ENCODE peak calls at places on chromosomes 4 and X, in six cellular contexts. C is GM23248; F is GM12865; Q is bronchial epithelial cell; U is PC-3; W is CD4-positive, alpha-beta T cell. G is an unnamed sample.
A peak's percentile ranks its signal among the peaks of the same experiment; 100 is the strongest.

GRCh38 chr4:109548655-109549054 is 11.4 kb upstream of the MCUB start:
- DNase-seq in U (peak; percentile 76), F (peak; percentile 8), C (peak; percentile 84), W (no peak), Q (peak; percentile 96), G (no peak)

GRCh38 chr4:95732061-95732460 is 107.8 kb upstream of the PDHA2 start:
- DNase-seq in W (no peak), F (no peak), Q (peak; percentile 37), U (peak; percentile 68), C (no peak), G (no peak)

GRCh38 chr4:148441986-148442829 is at the start of gene NR3C2:
- DNase-seq in W (peak; percentile 92), Q (peak; percentile 92), C (peak; percentile 98), F (peak; percentile 98), U (peak; percentile 95), G (peak; percentile 99)

GRCh38 chr4:66178901-66179300 is 508.6 kb upstream of the EPHA5 start:
- DNase-seq in Q (peak; percentile 1), C (no peak), W (no peak), U (peak; percentile 80), F (no peak), G (no peak)

GRCh38 chr4:182764137-182764536 is 153.0 kb downstream of the DCTD start:
- DNase-seq in F (no peak), Q (peak; percentile 58), U (peak; percentile 49), C (peak; percentile 5), W (no peak), G (no peak)

GRCh38 chr4:63459329-63459728 is 949.9 kb downstream of the TECRL start:
- DNase-seq in Q (no peak), W (no peak), C (no peak), F (peak; percentile 1), U (no peak), G (no peak)

GRCh38 chr4:165325732-165326512 is 1.5 kb upstream of the MSMO1 start:
- DNase-seq in Q (peak; percentile 95), F (peak; percentile 29), W (no peak), C (peak; percentile 72), U (peak; percentile 71), G (no peak)

GRCh38 chrX:129682979-129683378 is 28.2 kb upstream of the APLN start:
- DNase-seq in U (no peak), Q (no peak), C (no peak), F (no peak), W (no peak), G (no peak)

GRCh38 chrX:154918060-154918483 is 31.9 kb downstream of the F8A1 start:
- DNase-seq in F (peak; percentile 39), U (peak; percentile 84), C (peak; percentile 75), Q (peak; percentile 56), W (peak; percentile 20), G (peak; percentile 1)

GRCh38 chrX:9656277-9656676 is 109.4 kb downstream of the GPR143 start:
- DNase-seq in C (no peak), U (peak; percentile 27), W (no peak), F (peak; percentile 41), Q (no peak), G (no peak)

GRCh38 chrX:101071585-101071984 is 7.1 kb upstream of the TMEM35A start:
- DNase-seq in W (no peak), U (no peak), Q (no peak), F (no peak), C (no peak), G (no peak)

GRCh38 chrX:43552166-43552565 is 103.9 kb upstream of the MAOA start:
- DNase-seq in C (no peak), U (peak; percentile 68), W (no peak), F (no peak), Q (peak; percentile 84), G (no peak)

GRCh38 chr4:107548211-107548905 is 171.7 kb downstream of the PAPSS1 start:
- DNase-seq in C (no peak), F (no peak), W (no peak), U (peak; percentile 34), Q (peak; percentile 48), G (no peak)

GRCh38 chrX:27590044-27590443 is at the start of gene DCAF8L2:
- DNase-seq in F (no peak), C (no peak), U (no peak), W (no peak), Q (no peak), G (no peak)

GRCh38 chr4:79653871-79654270 is 245.8 kb upstream of the GK2 start:
- DNase-seq in Q (peak; percentile 72), W (no peak), C (no peak), U (no peak), F (no peak), G (no peak)

GRCh38 chrX:94662665-94663064 is 988.7 kb downstream of the FAM133A start:
- DNase-seq in Q (peak; percentile 0), C (no peak), F (no peak), W (no peak), U (peak; percentile 12), G (no peak)

GRCh38 chrX:149962859-149963757 is 24.8 kb upstream of the EOLA2 start:
- DNase-seq in F (peak; percentile 31), U (peak; percentile 77), W (no peak), Q (peak; percentile 42), C (peak; percentile 80), G (peak; percentile 7)

GRCh38 chr4:136934601-136935000 is 597.7 kb downstream of the PCDH18 start:
- DNase-seq in C (no peak), F (no peak), W (no peak), U (no peak), Q (no peak), G (no peak)

G was measured in T-cell.